ENCODE peak calls at places on chromosomes 11 and 22, in five cellular contexts. M, Y, V, B and Z are unnamed samples.

GRCh38 chr11:64223001-64223651 is 2.9 kb downstream of the TRPT1 start:
- DNase-seq in M (no peak), B (no peak), Y (no peak), V (no peak), Z (no peak)

GRCh38 chr11:69635210-69635609 is 5.7 kb upstream of the CCND1 start:
- DNase-seq in V (no peak), M (no peak), B (no peak), Y (no peak), Z (no peak)

GRCh38 chr11:1656670-1657069 is 27.1 kb downstream of the KRTAP5-5 start:
- DNase-seq in Y (no peak), V (no peak), B (no peak), M (no peak), Z (no peak)

GRCh38 chr11:8022876-8023275 is 35.7 kb downstream of the EIF3F start:
- DNase-seq in B (no peak), Y (no peak), V (no peak), M (no peak), Z (no peak)

GRCh38 chr11:73838443-73839122 is 38.1 kb downstream of the COA4 start:
- DNase-seq in B (no peak), V (no peak), M (no peak), Y (no peak), Z (no peak)

GRCh38 chr22:44108806-44109385 is 71.8 kb upstream of the PARVG start:
- DNase-seq in B (no peak), Y (no peak), V (no peak), M (no peak), Z (no peak)

GRCh38 chr11:87804176-87804575 is 371.1 kb downstream of the RAB38 start:
- DNase-seq in M (no peak), V (no peak), B (no peak), Y (no peak), Z (no peak)

GRCh38 chr11:130611791-130612251 is 163.4 kb downstream of the ADAMTS15 start:
- DNase-seq in Y (no peak), V (no peak), M (no peak), B (no peak), Z (no peak)

GRCh38 chr11:119700030-119700429 is 29.0 kb downstream of the NECTIN1 start:
- DNase-seq in B (no peak), Y (no peak), V (no peak), M (no peak), Z (no peak)

GRCh38 chr11:69636512-69636866 is 4.5 kb upstream of the CCND1 start:
- DNase-seq in B (no peak), M (peak), Y (no peak), V (peak), Z (no peak)

GRCh38 chr11:132686827-132687370 is 845.4 kb downstream of the OPCML start:
- DNase-seq in Y (no peak), M (no peak), B (no peak), V (no peak), Z (no peak)

GRCh38 chr22:46678785-46679700 is 58.9 kb downstream of the GRAMD4 start:
- DNase-seq in V (no peak), B (no peak), Y (no peak), M (no peak), Z (no peak)

GRCh38 chr11:115117931-115118479 is 386.2 kb downstream of the CADM1 start:
- DNase-seq in B (no peak), Y (no peak), M (no peak), V (no peak), Z (no peak)

GRCh38 chr11:16013649-16014275 is 342.6 kb downstream of the SOX6 start:
- DNase-seq in M (no peak), B (peak), V (no peak), Y (peak), Z (no peak)

GRCh38 chr11:38019072-38019775 is 1421.2 kb upstream of the RAG2 start:
- DNase-seq in M (no peak), B (no peak), V (no peak), Y (no peak), Z (no peak)

GRCh38 chr22:30396871-30397655 is at the start of gene SEC14L2:
- DNase-seq in V (peak), Y (peak), B (peak), M (peak), Z (peak)

GRCh38 chr11:64594159-64594939 is 3.3 kb downstream of the SLC22A12 start:
- DNase-seq in V (no peak), B (no peak), M (no peak), Y (no peak), Z (no peak)

GRCh38 chr11:14374922-14375630 is 16.1 kb upstream of the RRAS2 start:
- DNase-seq in V (no peak), B (peak), Y (no peak), M (no peak), Z (no peak)

GRCh38 chr22:36478966-36479365 is 2.5 kb downstream of the TXN2 start:
- DNase-seq in M (no peak), B (no peak), V (no peak), Y (no peak), Z (no peak)

GRCh38 chr11:134041791-134042696 is 26.8 kb upstream of the JAM3 start:
- DNase-seq in Y (no peak), M (no peak), B (no peak), V (no peak), Z (no peak)

GRCh38 chr11:126498281-126498680 is 142.8 kb downstream of the ST3GAL4 start:
- DNase-seq in M (no peak), Y (no peak), V (no peak), B (no peak), Z (no peak)

GRCh38 chr22:20992456-20993303 is 9.2 kb downstream of the THAP7 start:
- DNase-seq in Y (no peak), M (no peak), B (no peak), V (no peak), Z (no peak)